ENCODE peak calls at places on chromosome 6, in six cellular contexts. M is HCT116, G is ovary, X is OCI-LY7, F is H1, W is psoas muscle. N is an unnamed sample.

GRCh38 chr6:18216411-18216810 is 47.9 kb downstream of the DEK start:
- DNase-seq in M (no peak), F (no peak), W (no peak), G (no peak), X (no peak), N (no peak)

GRCh38 chr6:140858381-140858971 is 1274.2 kb upstream of the GJE1 start:
- DNase-seq in F (no peak), G (no peak), W (no peak), M (peak), X (no peak), N (no peak)

GRCh38 chr6:119890470-119890869 is 540.9 kb upstream of the MAN1A1 start:
- DNase-seq in X (no peak), F (no peak), W (no peak), G (no peak), M (no peak), N (no peak)

GRCh38 chr6:160134779-160135547 is 13.3 kb downstream of the SLC22A1 start:
- DNase-seq in F (no peak), W (no peak), G (no peak), M (no peak), X (no peak), N (no peak)

GRCh38 chr6:133817460-133818047 is 71.4 kb upstream of the TCF21 start:
- DNase-seq in F (peak), W (no peak), M (peak), G (peak), X (peak), N (peak)

GRCh38 chr6:21019614-21020013 is 485.4 kb downstream of the CDKAL1 start:
- DNase-seq in M (no peak), X (no peak), G (no peak), F (no peak), W (no peak), N (no peak)

GRCh38 chr6:166286831-166287271 is 21.3 kb downstream of the PRR18 start:
- DNase-seq in X (peak), G (no peak), F (no peak), M (no peak), W (no peak), N (no peak)

GRCh38 chr6:49634811-49635159 is 1.9 kb downstream of the RHAG start:
- DNase-seq in G (no peak), M (no peak), X (no peak), F (no peak), W (no peak), N (no peak)

GRCh38 chr6:16635810-16636602 is 125.3 kb downstream of the ATXN1 start:
- DNase-seq in F (peak), M (peak), X (no peak), W (no peak), G (no peak), N (peak)

GRCh38 chr6:81465859-81466258 is 286.6 kb downstream of the TENT5A start:
- DNase-seq in F (no peak), G (no peak), X (no peak), M (peak), W (no peak), N (no peak)

GRCh38 chr6:6738922-6739717 is 150.6 kb downstream of the LY86 start:
- DNase-seq in G (no peak), W (no peak), F (no peak), M (no peak), X (no peak), N (no peak)

GRCh38 chr6:160791981-160792418 is 90.0 kb downstream of the PLG start:
- DNase-seq in F (no peak), G (no peak), X (no peak), W (no peak), M (peak), N (no peak)

GRCh38 chr6:10338151-10338550 is 76.7 kb downstream of the TFAP2A start:
- DNase-seq in F (no peak), W (no peak), M (no peak), X (no peak), G (no peak), N (no peak)

GRCh38 chr6:43764767-43765166 is 5.2 kb upstream of the VEGFA start:
- DNase-seq in M (no peak), F (no peak), W (no peak), X (no peak), G (no peak), N (no peak)

GRCh38 chr6:3137057-3137777 is 18.7 kb downstream of the BPHL start:
- DNase-seq in W (no peak), M (no peak), G (no peak), X (no peak), F (no peak), N (no peak)

GRCh38 chr6:45369870-45370269 is 7.9 kb downstream of the SUPT3H start:
- DNase-seq in F (no peak), M (no peak), X (no peak), W (no peak), G (no peak), N (no peak)

GRCh38 chr6:163925839-163926238 is 511.3 kb downstream of the QKI start:
- DNase-seq in M (no peak), X (no peak), F (no peak), W (no peak), G (no peak), N (no peak)

GRCh38 chr6:5529015-5529414 is 267.7 kb downstream of the FARS2 start:
- DNase-seq in G (no peak), X (no peak), F (no peak), W (no peak), M (no peak), N (no peak)

GRCh38 chr6:81214414-81215091 is 537.9 kb downstream of the TENT5A start:
- DNase-seq in G (no peak), X (no peak), F (no peak), W (no peak), M (no peak), N (no peak)

GRCh38 chr6:148203970-148204369 is 138.7 kb upstream of the SASH1 start:
- DNase-seq in G (no peak), W (no peak), F (no peak), X (peak), M (no peak), N (no peak)

GRCh38 chr6:84618836-84619235 is 145.6 kb downstream of the TBX18 start:
- DNase-seq in F (no peak), M (no peak), W (no peak), X (no peak), G (no peak), N (no peak)

GRCh38 chr6:41503841-41504525 is 42.2 kb upstream of the FOXP4 start:
- DNase-seq in F (no peak), W (peak), M (no peak), G (peak), X (no peak), N (no peak)

GRCh38 chr6:166419268-166419667 is 36.5 kb upstream of the MPC1 start:
- DNase-seq in G (no peak), W (no peak), X (peak), F (no peak), M (no peak), N (peak)

GRCh38 chr6:37822851-37823682 is 3.5 kb downstream of the ZFAND3 start:
- DNase-seq in G (no peak), M (no peak), X (no peak), W (no peak), F (no peak), N (peak)

GRCh38 chr6:34516391-34517324 is 39.5 kb downstream of the SPDEF start:
- DNase-seq in F (no peak), W (no peak), G (no peak), M (no peak), X (no peak), N (no peak)

GRCh38 chr6:3738381-3739131 is 13.0 kb downstream of the PXDC1 start:
- DNase-seq in G (no peak), M (no peak), F (no peak), W (no peak), X (no peak), N (peak)

GRCh38 chr6:90500458-90500857 is 86.4 kb downstream of the MAP3K7 start:
- DNase-seq in G (no peak), W (no peak), M (no peak), F (no peak), X (no peak), N (no peak)

GRCh38 chr6:61586934-61587537 is 699.0 kb downstream of the KHDRBS2 start:
- DNase-seq in X (no peak), G (no peak), W (no peak), M (no peak), F (no peak), N (no peak)

GRCh38 chr6:131555992-131556391 is 17.0 kb upstream of the ARG1 start:
- DNase-seq in F (no peak), M (no peak), X (no peak), W (no peak), G (no peak), N (no peak)

GRCh38 chr6:111418971-111419693 is 63.9 kb downstream of the REV3L start:
- DNase-seq in G (no peak), X (no peak), M (no peak), W (no peak), F (no peak), N (no peak)

GRCh38 chr6:106082735-106083398 is 3.3 kb upstream of the PRDM1 start:
- DNase-seq in M (no peak), W (no peak), X (no peak), F (no peak), G (no peak), N (no peak)

GRCh38 chr6:111263837-111264236 is 176.5 kb downstream of the SLC16A10 start:
- DNase-seq in M (peak), G (no peak), F (no peak), X (no peak), W (no peak), N (no peak)

GRCh38 chr6:157089258-157089657 is 234.1 kb downstream of the TMEM242 start:
- DNase-seq in W (no peak), G (no peak), F (peak), M (no peak), X (no peak), N (no peak)

GRCh38 chr6:33313105-33313708 is 671 bp downstream of the TAPBP start:
- DNase-seq in G (peak), X (peak), M (no peak), F (no peak), W (peak), N (peak)

DNA sequence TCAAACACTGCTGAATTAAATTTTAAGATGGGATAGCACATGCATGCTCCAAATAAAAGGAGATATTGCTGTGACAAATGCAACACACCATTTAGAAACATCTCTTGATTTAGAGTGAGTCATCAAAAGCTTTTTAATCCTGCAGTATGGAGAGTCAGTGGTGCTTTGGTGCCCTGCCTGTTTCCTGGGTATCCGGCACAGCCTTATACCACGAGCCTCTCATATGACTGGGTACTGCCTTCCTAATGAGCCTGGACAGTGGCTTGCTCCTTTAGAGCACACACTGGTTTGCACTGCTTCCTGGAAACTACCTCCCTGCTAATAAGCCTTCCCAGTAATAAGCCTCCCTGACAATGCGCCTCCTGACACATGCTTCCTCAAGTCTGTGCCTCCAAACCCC is 65.3 kb upstream of the KCNK16 start:
- DNase-seq in X (no peak), G (no peak), F (no peak), M (no peak), W (no peak), N (no peak)
- H3K4me3 ChIP-seq in X (no peak), G (no peak), F (no peak), M (no peak), W (no peak), N (no peak)

GRCh38 chr6:155120034-155120433 is 124.9 kb downstream of the TIAM2 start:
- DNase-seq in W (no peak), X (no peak), G (no peak), M (no peak), F (peak), N (no peak)
- H3K27ac ChIP-seq in W (no peak), X (no peak), G (no peak), M (no peak), F (peak), N (no peak)

GRCh38 chr6:56515081-56515905 is 127.4 kb downstream of the DST start:
- DNase-seq in M (no peak), F (no peak), G (no peak), W (no peak), X (no peak), N (no peak)
- H3K4me3 ChIP-seq in M (no peak), F (no peak), G (no peak), W (no peak), X (no peak), N (no peak)

DNA sequence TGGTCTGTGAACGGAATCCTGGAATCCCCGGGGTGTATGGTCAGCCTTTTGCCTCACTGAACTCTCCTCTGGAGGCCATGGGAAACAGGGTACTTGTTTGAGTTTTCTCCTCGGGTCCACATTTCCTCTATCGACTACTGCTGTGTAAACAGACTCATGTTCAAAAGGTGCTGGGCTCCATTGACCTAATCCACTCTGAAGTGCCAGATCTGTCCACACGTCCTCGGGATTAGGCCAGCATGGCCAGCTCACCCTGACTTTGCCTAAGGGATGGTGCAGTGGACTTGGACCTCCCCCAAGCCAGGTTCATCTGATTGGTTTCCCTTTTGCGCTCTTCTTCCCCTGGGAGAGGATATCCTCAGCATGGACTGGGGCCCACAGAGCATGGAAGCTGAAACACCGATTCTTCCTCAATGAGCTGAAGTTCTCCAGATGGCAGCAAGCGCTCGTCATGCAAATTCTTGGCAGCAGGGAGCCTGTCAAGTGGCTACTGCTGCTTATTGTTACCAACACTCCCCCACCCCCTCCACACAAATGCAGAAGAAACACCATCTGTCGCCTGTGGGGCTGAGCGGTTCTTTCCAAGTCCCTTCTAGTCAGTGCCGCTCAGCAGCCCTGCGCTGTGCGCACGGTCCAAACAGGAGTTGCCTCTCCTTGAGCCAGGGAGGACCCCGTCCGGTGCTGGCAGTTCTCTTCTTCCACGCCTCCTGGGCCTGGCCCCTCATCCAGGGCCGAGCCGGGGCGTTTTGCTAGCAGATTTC is 292.6 kb upstream of the MARCKS start:
- DNase-seq in G (peak), F (peak), M (no peak), X (no peak), W (peak), N (peak)
- H3K27ac ChIP-seq in G (no peak), F (peak), M (no peak), X (no peak), W (peak), N (peak)

GRCh38 chr6:73299171-73300073 is 36.4 kb upstream of the KHDC1 start:
- DNase-seq in X (no peak), F (no peak), M (no peak), W (no peak), G (no peak), N (no peak)
- H3K4me3 ChIP-seq in X (no peak), F (no peak), M (no peak), W (peak), G (no peak), N (peak)

DNA sequence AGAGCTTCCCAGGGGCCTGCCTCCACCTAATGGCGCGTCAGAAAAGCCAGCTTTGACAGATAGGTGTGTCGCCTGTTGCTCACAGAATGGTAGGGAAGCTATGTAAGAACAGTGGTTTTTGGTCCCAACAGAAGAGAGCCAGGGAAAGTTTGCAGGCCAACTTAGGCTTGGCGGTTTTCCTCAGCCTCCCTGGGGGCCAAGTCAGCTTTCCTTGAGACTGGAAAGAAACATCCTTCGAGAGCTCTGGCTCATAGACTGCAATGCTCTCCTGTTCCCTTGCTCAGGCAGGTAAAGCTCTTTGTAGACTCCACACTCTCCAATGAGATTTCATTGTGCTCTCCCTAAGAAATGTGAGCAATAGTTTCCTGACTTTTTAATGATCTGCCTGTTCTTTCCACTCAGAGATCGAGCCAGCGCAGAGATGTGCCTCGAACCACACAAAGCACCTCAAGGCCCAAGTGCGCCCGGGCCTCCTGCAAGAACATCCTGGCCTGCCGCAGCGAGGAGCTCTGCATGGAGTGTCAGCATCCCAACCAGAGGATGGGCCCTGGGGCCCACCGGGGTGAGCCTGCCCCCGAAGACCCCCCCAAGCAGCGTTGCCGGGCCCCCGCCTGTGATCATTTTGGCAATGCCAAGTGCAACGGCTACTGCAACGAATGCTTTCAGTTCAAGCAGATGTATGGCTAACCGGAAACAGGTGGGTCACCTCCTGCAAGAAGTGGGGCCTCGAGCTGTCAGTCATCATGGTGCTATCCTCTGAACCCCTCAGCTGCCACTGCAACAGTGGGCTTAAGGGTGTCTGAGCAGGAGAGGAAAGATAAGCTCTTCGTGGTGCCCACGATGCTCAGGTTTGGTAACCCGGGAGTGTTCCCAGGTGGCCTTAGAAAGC is 13.8 kb downstream of the TNFAIP3 start:
- DNase-seq in G (no peak), F (no peak), X (no peak), M (no peak), W (no peak), N (no peak)
- H3K27ac ChIP-seq in G (no peak), F (no peak), X (no peak), M (no peak), W (no peak), N (no peak)